ENCODE peak calls at places on chromosomes 12 and 14, in four cellular contexts. R, P, B and D are unnamed samples.
A peak's percentile ranks its signal among the peaks of the same experiment; 100 is the strongest.

GRCh38 chr12:83018063-83018462 is 331.4 kb downstream of the TMTC2 start:
- DNase-seq in P (no peak), B (no peak), R (no peak), D (no peak)

GRCh38 chr12:71063087-71063486 is 94.7 kb downstream of the TSPAN8 start:
- DNase-seq in R (no peak), B (no peak), P (no peak), D (no peak)

GRCh38 chr14:35159742-35160409 is 37.5 kb downstream of the PRORP start:
- DNase-seq in P (no peak), R (peak; percentile 90), B (no peak), D (no peak)

GRCh38 chr14:39432619-39433451 is 602 bp upstream of the FBXO33 start:
- DNase-seq in R (peak; percentile 45), B (peak; percentile 95), P (peak; percentile 82), D (peak; percentile 80)

GRCh38 chr14:102345232-102345631 is 17.5 kb downstream of the CINP start:
- DNase-seq in B (no peak), P (no peak), R (no peak), D (no peak)

GRCh38 chr14:46747253-46747652 is 95.7 kb upstream of the RPL10L start:
- DNase-seq in B (no peak), R (no peak), P (no peak), D (no peak)

GRCh38 chr14:81423504-81423903 is 23.4 kb upstream of the STON2 start:
- DNase-seq in P (no peak), B (no peak), R (no peak), D (no peak)

GRCh38 chr12:53443955-53444354 is 2.4 kb downstream of the PRR13 start:
- DNase-seq in P (no peak), R (no peak), B (peak; percentile 33), D (no peak)

GRCh38 chr12:34400423-34400881 is 378.2 kb downstream of the ALG10 start:
- DNase-seq in B (peak; percentile 4), R (no peak), P (no peak), D (peak; percentile 1)

GRCh38 chr14:75559451-75560187 is 18.8 kb upstream of the FLVCR2 start:
- DNase-seq in P (no peak), B (peak; percentile 20), R (no peak), D (no peak)

GRCh38 chr12:124866195-124866882 is 2.7 kb upstream of the SCARB1 start:
- DNase-seq in R (no peak), P (no peak), B (no peak), D (no peak)

DNA sequence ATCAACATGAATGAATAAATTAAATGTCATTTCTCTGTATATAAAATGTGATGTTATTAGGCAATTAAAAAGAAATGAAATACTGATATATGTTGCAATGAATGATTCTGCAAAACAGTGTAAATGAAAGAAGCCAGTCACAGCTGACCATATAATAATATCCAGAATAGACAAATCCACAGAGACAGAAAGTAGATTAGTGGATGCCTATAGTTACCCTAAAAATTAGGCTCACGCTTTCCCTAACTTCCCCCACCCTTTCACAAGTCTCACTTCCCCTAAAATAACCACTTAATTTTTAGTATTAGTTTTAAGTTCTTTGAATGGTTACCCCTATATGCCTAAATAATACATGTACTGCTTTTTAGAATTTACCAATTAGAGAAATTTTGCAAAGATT is 348.9 kb upstream of the FAR2 start:
- DNase-seq in P (no peak), R (no peak), B (no peak), D (no peak)
- H3K4me3 ChIP-seq in P (no peak overlapping the region), R (no peak overlapping the region), B (no peak overlapping the region), D (no peak overlapping the region)

GRCh38 chr12:42557586-42558172 is 31.9 kb downstream of the PRICKLE1 start:
- DNase-seq in B (no peak), R (no peak), P (no peak), D (no peak)
- H3K27ac ChIP-seq in B (no peak overlapping the region), R (no peak overlapping the region), P (no peak overlapping the region), D (no peak overlapping the region)

GRCh38 chr14:77543240-77543551 is 44.6 kb upstream of the ISM2 start:
- DNase-seq in B (no peak), P (no peak), R (no peak), D (no peak)
- H3K4me3 ChIP-seq in B (no peak overlapping the region), P (no peak overlapping the region), R (no peak overlapping the region), D (no peak overlapping the region)

GRCh38 chr12:42962384-42962783 is 372.8 kb upstream of the PRICKLE1 start:
- DNase-seq in B (no peak), P (no peak), R (no peak), D (no peak)

GRCh38 chr12:42963993-42964392 is 374.4 kb upstream of the PRICKLE1 start:
- DNase-seq in R (no peak), B (no peak), P (no peak), D (no peak)

GRCh38 chr12:42960087-42960527 is 370.6 kb upstream of the PRICKLE1 start:
- DNase-seq in P (no peak), B (no peak), R (no peak), D (no peak)

GRCh38 chr12:42958271-42958674 is 368.7 kb upstream of the PRICKLE1 start:
- DNase-seq in P (no peak), R (peak; percentile 45), B (no peak), D (no peak)

DNA sequence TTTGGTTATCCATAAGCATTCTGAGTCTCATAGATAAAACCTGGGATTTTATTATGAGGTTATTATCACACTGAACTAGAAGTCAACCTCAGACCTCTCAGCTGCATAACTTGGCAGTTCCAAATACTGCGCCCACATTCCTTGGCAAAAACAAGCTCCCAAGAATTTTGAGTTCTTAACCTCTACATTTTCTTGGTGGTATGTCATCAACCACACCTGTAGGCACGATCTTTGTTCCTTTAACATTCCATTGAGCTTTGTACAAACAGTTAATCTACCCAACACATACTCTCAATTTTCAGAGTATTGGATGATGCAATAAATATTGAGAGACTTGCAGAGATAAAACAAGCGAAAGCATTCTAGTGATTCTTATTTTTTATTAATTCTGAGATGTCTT is 371.8 kb upstream of the PRICKLE1 start:
- DNase-seq in P (no peak), B (peak; percentile 12), R (peak; percentile 64), D (no peak)
- H3K27ac ChIP-seq in P (no peak overlapping the region), B (no peak overlapping the region), R (no peak overlapping the region), D (no peak overlapping the region)